ENCODE peak calls at places on chromosomes 13 and 19, in seven cellular contexts. S is CD4-positive, alpha-beta memory T cell; C is heart right ventricle; X is CD8-positive, alpha-beta memory T cell; L is MM.1S; U is hepatocyte; B is esophagus squamous epithelium. G is an unnamed sample.

GRCh38 chr13:111074826-111075225 is 40.3 kb upstream of the ARHGEF7 start:
- DNase-seq in S (no peak), B (no peak), L (no peak), C (no peak), U (no peak), X (no peak), G (no peak)

GRCh38 chr13:33174491-33174890 is 111.1 kb downstream of the STARD13 start:
- DNase-seq in B (no peak), U (no peak), C (no peak), X (no peak), L (no peak), S (no peak), G (no peak)

GRCh38 chr13:85528578-85529215 is 270.5 kb downstream of the SLITRK6 start:
- DNase-seq in X (no peak), C (no peak), S (no peak), L (no peak), U (no peak), B (no peak), G (no peak)

GRCh38 chr19:19465436-19466070 is 49.8 kb downstream of the TSSK6 start:
- DNase-seq in X (no peak), B (no peak), L (no peak), U (no peak), S (no peak), C (no peak), G (no peak)

GRCh38 chr19:4552546-4552819 is 7.0 kb downstream of the SEMA6B start:
- DNase-seq in L (no peak), S (no peak), X (no peak), C (no peak), B (no peak), U (no peak), G (no peak)

GRCh38 chr19:1361601-1362384 is 21.9 kb upstream of the NDUFS7 start:
- DNase-seq in L (no peak), S (no peak), B (no peak), X (no peak), C (no peak), U (no peak), G (no peak)

GRCh38 chr13:37414667-37415066 is 183.9 kb downstream of the POSTN start:
- DNase-seq in C (no peak), L (no peak), S (no peak), X (no peak), U (no peak), B (no peak), G (no peak)

GRCh38 chr13:32917504-32917903 is 98.7 kb upstream of the KL start:
- DNase-seq in X (no peak), L (no peak), S (no peak), C (no peak), U (no peak), B (no peak), G (no peak)

GRCh38 chr19:51751655-51752054 is at the start of gene FPR1:
- DNase-seq in B (no peak), X (no peak), S (no peak), C (no peak), U (no peak), L (no peak), G (no peak)

GRCh38 chr13:43934273-43934672 is 54.6 kb downstream of the LACC1 start:
- DNase-seq in U (no peak), X (no peak), S (no peak), B (no peak), C (no peak), L (no peak), G (no peak)

GRCh38 chr13:26685606-26686005 is 75.0 kb downstream of the GPR12 start:
- DNase-seq in B (no peak), S (no peak), U (no peak), L (no peak), C (no peak), X (no peak), G (no peak)

GRCh38 chr13:30673669-30674521 is 56.2 kb downstream of the USPL1 start:
- DNase-seq in U (peak), S (peak), C (peak), X (peak), B (peak), L (peak), G (peak)

GRCh38 chr19:29255912-29256311 is 43.0 kb upstream of the UQCRFS1 start:
- DNase-seq in X (no peak), S (no peak), B (no peak), C (no peak), U (no peak), L (no peak), G (no peak)

GRCh38 chr19:11035441-11036377 is 53.6 kb upstream of the LDLR start:
- DNase-seq in L (peak), B (peak), S (peak), U (peak), C (peak), X (peak), G (peak)

GRCh38 chr13:33649212-33649917 is 168.6 kb upstream of the RFC3 start:
- DNase-seq in S (no peak), U (no peak), X (no peak), B (no peak), L (no peak), C (no peak), G (no peak)

GRCh38 chr13:51266642-51267041 is 44.4 kb downstream of the FAM124A start:
- DNase-seq in B (no peak), U (no peak), L (no peak), S (no peak), X (no peak), C (no peak), G (no peak)

GRCh38 chr13:102236341-102236740 is 165.5 kb downstream of the FGF14 start:
- DNase-seq in S (no peak), L (no peak), X (no peak), C (no peak), U (no peak), B (no peak), G (no peak)

GRCh38 chr13:30429721-30430694 is 7.7 kb downstream of the UBE2L5 start:
- DNase-seq in L (no peak), C (no peak), S (no peak), U (peak), X (no peak), B (no peak), G (no peak)

GRCh38 chr13:100957741-100958140 is 283.1 kb upstream of the TMTC4 start:
- DNase-seq in L (no peak), S (no peak), U (no peak), X (no peak), B (no peak), C (no peak), G (no peak)

DNA sequence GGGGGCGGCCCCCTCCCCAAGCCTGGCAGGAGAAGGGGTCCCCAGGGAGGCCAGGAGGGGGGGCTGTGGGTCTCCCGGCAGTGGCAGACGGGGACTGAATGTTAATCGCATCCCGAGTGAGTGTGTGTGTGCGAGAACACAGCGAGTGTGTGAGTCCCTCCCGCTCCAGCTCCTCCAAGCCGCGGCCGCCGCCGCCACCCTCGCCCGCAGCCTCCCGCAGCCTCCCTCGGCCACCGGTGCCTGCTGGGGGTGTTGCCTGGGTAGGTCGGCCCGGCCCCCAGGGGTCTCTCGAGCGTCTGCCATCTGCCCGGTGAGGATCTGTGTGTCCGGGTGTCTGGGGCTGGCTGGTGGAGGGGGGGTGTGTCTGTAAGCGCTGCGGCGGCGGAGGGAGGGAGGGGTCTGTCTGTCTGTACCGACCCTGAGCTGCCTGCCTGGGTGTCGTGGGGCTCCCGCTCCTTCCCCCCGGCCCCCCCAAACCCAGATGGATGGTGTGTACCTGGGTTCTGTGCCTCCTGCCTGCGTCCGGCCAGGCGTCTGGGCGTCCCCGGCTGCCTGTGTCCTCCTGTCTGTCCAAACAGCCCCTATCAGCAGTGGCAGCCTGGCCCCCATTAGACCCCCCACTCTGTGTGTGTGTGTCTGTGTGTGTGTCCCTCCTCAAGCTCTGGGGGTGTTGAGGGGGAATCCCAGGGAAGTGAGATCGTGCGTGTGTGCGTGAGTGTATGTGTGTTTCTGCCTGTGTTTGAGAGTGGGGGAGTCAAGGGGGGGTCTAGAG is at the start of gene GRIN2D:
- DNase-seq in L (no peak), X (no peak), U (peak), C (no peak), S (peak), B (no peak), G (no peak)
- H3K4me3 ChIP-seq in L (no peak), X (no peak), U (peak), C (peak), S (no peak), B (no peak), G (no peak)

DNA sequence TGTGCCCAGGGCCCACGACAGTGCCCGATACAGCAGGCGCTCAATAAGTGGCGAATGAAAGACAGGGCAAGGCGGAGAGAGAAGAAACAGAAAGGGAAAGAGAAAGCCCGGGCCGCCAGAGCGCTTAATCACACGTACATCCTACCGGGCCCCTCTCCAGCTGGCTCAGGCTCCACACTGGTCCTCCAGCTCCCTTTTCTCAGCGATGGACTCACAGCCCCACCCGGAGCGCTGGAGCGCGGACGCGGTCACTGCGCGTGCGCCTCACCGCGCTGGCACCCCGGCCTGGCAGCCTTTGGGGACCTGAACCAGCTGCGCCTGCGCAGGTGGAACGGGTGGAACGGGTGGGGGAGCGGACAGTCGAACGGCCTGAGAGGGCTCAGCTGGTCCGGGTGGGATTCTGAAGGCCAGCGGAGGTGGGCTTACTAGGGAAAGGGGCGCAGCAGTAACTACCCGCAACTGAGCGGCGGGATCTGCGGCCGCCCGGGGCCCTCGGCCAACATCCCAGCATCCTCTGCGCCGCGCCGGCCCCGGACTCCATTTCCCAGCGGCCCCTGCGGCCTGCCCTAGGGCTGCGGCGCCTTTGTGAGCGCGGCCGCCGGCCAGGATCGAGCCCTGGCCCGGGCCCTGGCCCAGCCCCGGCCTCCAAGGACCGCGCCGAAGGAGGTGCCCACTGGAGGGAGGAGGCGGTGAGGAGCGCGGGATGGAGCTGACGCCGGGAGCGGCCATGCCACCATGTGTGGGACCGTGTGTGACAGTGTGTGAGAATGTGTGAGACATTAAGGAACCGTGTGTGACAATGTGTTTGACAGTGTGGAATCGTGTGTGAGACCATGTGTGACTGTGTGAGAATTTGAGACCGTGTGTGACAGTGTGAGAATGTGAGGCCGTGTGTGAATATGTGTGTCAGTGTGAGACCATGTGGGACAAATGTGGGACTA is at the start of gene ZNF583:
- DNase-seq in C (peak), B (peak), U (peak), X (peak), S (peak), L (peak), G (peak)
- H3K4me3 ChIP-seq in C (peak), B (peak), U (peak), X (peak), S (peak), L (peak), G (peak)

GRCh38 chr13:109155301-109155761 is 525.9 kb downstream of the MYO16 start:
- DNase-seq in B (no peak), X (no peak), U (no peak), S (no peak), L (no peak), C (no peak), G (no peak)

GRCh38 chr13:109158383-109158782 is 529.0 kb downstream of the MYO16 start:
- DNase-seq in C (no peak), B (no peak), X (no peak), L (no peak), S (no peak), U (no peak), G (no peak)

GRCh38 chr13:109154546-109154945 is 525.1 kb downstream of the MYO16 start:
- DNase-seq in S (no peak), L (no peak), U (no peak), X (no peak), C (no peak), B (no peak), G (no peak)

GRCh38 chr13:109157275-109157674 is 527.9 kb downstream of the MYO16 start:
- DNase-seq in U (no peak), B (no peak), L (no peak), C (no peak), S (no peak), X (no peak), G (no peak)

GRCh38 chr13:109156181-109156935 is 526.9 kb downstream of the MYO16 start:
- DNase-seq in C (peak), U (no peak), L (no peak), X (no peak), B (no peak), S (no peak), G (no peak)
- H3K4me3 ChIP-seq in C (no peak), U (no peak), L (no peak), X (no peak), B (no peak), S (no peak), G (no peak)

GRCh38 chr19:17469092-17469370 is 1.3 kb upstream of the SLC27A1 start:
- DNase-seq in S (no peak), C (no peak), B (no peak), L (no peak), X (no peak), U (no peak), G (no peak)
- H3K4me3 ChIP-seq in S (peak), C (peak), B (peak), L (peak), X (peak), U (peak), G (peak)

GRCh38 chr19:44758596-44758995 is 10.1 kb downstream of the BCL3 start:
- DNase-seq in S (no peak), X (no peak), B (no peak), C (peak), L (no peak), U (peak), G (no peak)
- H3K4me3 ChIP-seq in S (no peak), X (no peak), B (peak), C (peak), L (no peak), U (no peak), G (no peak)

DNA sequence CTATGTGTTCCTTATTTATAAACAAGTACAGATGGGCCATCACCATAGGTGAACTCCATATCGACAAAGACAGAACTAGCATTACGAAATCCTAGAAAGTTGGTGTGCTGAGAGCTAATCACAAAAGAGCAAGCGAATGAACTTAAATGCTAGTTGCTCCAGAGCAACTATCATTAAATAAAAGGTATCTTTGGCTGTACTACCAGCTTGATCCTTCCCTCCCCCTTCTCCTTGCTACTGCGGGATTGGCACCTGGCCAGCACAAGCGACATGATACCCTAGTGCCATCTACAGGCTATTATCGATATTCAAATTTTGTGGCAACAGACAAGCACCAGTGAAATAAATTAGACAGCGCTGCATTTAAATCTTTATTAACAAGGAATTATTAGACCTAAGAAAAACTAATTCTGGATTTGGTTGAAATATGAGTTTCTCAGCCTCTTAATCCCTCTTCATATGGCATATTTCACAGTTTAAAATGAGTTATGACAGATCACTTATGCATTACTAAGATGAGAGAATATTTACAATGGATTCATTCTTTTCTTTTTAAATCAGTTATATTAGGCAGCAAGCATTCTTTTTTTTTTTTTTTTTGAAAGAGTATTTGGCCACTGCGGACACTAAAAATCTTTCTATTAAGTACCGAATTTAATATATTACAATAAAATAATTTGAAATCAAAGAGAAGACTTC is 5.8 kb downstream of the PCDH9 start:
- DNase-seq in X (peak), U (peak), B (no peak), S (peak), C (peak), L (peak), G (no peak)
- H3K4me3 ChIP-seq in X (no peak), U (peak), B (no peak), S (no peak), C (peak), L (no peak), G (no peak)

G was measured in GM12864.